ENCODE peak calls at places on chromosomes 2 and 18, in four cellular contexts. B is CD8-positive, alpha-beta T cell; X is right cardiac atrium; A is adrenal gland. M is an unnamed sample. For H3K4me1, the result is how much of the 10 kb centered on the place peaks cover.

GRCh38 chr2:226999676-227000075 is 163.8 kb downstream of the RHBDD1 start:
- DNase-seq in B (no peak), X (no peak), A (no peak), M (no peak)

GRCh38 chr2:18309188-18309587 is 251.3 kb downstream of the RDH14 start:
- DNase-seq in B (no peak), X (no peak), A (no peak), M (no peak)

GRCh38 chr18:28407681-28408080 is 230.8 kb upstream of the CDH2 start:
- DNase-seq in B (no peak), X (no peak), A (no peak), M (no peak)

GRCh38 chr2:165874445-165875039 is 79.0 kb downstream of the TTC21B start:
- DNase-seq in B (no peak), X (no peak), A (peak), M (peak)

GRCh38 chr18:55287146-55287806 is 300.7 kb downstream of the TCF4 start:
- DNase-seq in B (no peak), X (no peak), A (no peak), M (no peak)

GRCh38 chr2:233882353-233882752 is 14.2 kb upstream of the MSL3B start:
- DNase-seq in B (no peak), X (no peak), A (no peak), M (no peak)

GRCh38 chr18:54607213-54607934 is 16.3 kb downstream of the DYNAP start:
- DNase-seq in B (no peak), X (no peak), A (no peak), M (no peak)

GRCh38 chr18:47754311-47755101 is 176.0 kb downstream of the SMAD2 start:
- DNase-seq in B (no peak), X (no peak), A (peak), M (peak)

GRCh38 chr2:234826676-234827075 is 125.1 kb upstream of the SH3BP4 start:
- DNase-seq in B (no peak), X (no peak), A (no peak), M (no peak)

GRCh38 chr2:196307775-196308174 is 136.4 kb upstream of the STK17B start:
- DNase-seq in B (no peak), X (no peak), A (no peak), M (no peak)

GRCh38 chr18:31970617-31971016 is 27.7 kb upstream of the TRAPPC8 start:
- DNase-seq in B (no peak), X (no peak), A (no peak), M (no peak)

GRCh38 chr18:3219621-3220335 is at the start of gene MYOM1:
- DNase-seq in B (no peak), X (no peak), A (no peak), M (no peak)

GRCh38 chr2:207782238-207783030 is 12.7 kb upstream of the FZD5 start:
- DNase-seq in B (no peak), X (no peak), A (no peak), M (no peak)

GRCh38 chr2:60839126-60839813 is 42.1 kb upstream of the REL start:
- DNase-seq in B (no peak), X (no peak), A (no peak), M (no peak)

GRCh38 chr2:60834270-60834717 is 47.1 kb upstream of the REL start:
- DNase-seq in B (no peak), X (no peak), A (no peak), M (no peak)

GRCh38 chr2:60838481-60838880 is 42.9 kb upstream of the REL start:
- DNase-seq in B (no peak), X (no peak), A (no peak), M (no peak)

GRCh38 chr2:60837123-60837522 is 44.3 kb upstream of the REL start:
- DNase-seq in B (no peak), X (no peak), A (no peak), M (no peak)

GRCh38 chr2:60836491-60836890 is 44.9 kb upstream of the REL start:
- DNase-seq in B (no peak), X (no peak), A (no peak), M (no peak)
- H3K4me1 ChIP-seq in B (under half), X (under half), A (under half), M (under half)

GRCh38 chr18:73891572-73892421 is 255.8 kb downstream of the FBXO15 start:
- DNase-seq in B (no peak), X (no peak), A (no peak), M (no peak)
- H3K27ac ChIP-seq in B (no peak), X (no peak), A (no peak), M (no peak)

DNA sequence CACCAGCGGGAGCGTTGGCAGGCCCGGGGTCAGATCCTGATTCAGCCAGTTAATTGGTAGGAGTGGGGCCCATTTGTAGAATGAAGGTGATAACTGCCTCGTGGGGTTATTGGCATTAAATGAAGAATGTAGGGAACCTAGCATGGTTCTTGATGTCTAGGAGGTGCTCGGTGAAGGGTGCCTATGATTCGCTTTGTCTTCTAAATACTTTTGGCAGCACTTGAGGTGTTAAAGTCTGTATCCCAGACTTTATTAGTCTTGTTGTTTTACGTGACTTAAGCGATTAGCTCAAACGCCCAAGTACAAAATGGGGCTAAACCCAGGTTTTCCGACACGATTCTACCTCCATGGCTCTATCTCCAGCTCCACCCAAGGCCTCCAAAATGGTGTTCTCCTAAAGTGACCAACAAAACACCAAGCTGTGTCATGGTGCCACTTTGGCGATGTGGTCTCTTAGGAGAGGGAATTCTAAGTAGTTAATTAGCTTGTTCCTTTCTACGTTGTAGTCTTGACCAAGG is 980 bp upstream of the PPP4R1 start:
- DNase-seq in B (no peak), X (no peak), A (no peak), M (no peak)
- H3K4me1 ChIP-seq in B (under half), X (under half), A (under half), M (under half)

GRCh38 chr18:79694895-79695213 is 15.3 kb downstream of the CTDP1 start:
- DNase-seq in B (no peak), X (no peak), A (no peak), M (no peak)

GRCh38 chr18:79695856-79696850 is 16.6 kb downstream of the CTDP1 start:
- DNase-seq in B (no peak), X (no peak), A (no peak), M (no peak)

GRCh38 chr18:79693561-79694205 is 14.1 kb downstream of the CTDP1 start:
- DNase-seq in B (no peak), X (peak), A (no peak), M (no peak)

GRCh38 chr18:79697178-79697577 is 17.6 kb downstream of the CTDP1 start:
- DNase-seq in B (no peak), X (no peak), A (no peak), M (no peak)

DNA sequence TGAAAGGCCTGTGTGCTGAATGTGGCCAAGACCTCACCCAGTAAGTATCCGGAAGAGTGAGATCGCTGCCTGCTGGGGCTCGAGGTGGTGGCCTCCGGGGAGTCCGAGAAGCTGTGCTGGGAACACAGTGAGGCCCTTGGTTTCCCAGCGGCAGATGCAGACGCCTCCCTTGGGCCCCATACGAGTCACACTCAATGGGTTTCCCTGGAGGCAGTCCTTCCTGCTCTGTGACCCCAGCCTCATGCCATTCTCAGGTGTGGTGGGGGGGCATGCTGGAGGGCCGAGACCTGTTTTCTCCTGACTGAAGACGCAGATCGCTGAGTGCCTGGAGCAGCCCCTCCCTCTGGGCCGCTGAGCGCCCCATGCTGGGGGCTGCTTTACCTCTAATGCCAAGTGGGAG is 15.7 kb downstream of the CTDP1 start:
- DNase-seq in B (no peak), X (no peak), A (no peak), M (no peak)
- H3K27ac ChIP-seq in B (no peak), X (no peak), A (no peak), M (no peak)